ENCODE peak calls at places on chromosomes 3 and 15, in ten cellular contexts. F is tibial nerve, W is GM23338, P is heart left ventricle, C is cardiac fibroblast, X is AG10803, L is fibroblast of the aortic adventitia, S is HL-60, I is HepG2, J is choroid plexus epithelial cell. Y is an unnamed sample.

GRCh38 chr15:37921527-37922385 is 12.7 kb upstream of the TMCO5A start:
- DNase-seq in F (no peak), W (no peak), P (peak), C (peak), X (no peak), L (peak), S (no peak), I (no peak), J (peak), Y (peak)

GRCh38 chr3:126557415-126557745 is 1.4 kb downstream of the C3orf22 start:
- DNase-seq in F (no peak), W (no peak), P (peak), C (no peak), X (no peak), L (no peak), S (no peak), I (no peak), J (no peak), Y (no peak)

GRCh38 chr3:154188846-154189245 is 67.7 kb downstream of the ARHGEF26 start:
- DNase-seq in F (no peak), W (no peak), P (no peak), C (peak), X (no peak), L (peak), S (no peak), I (no peak), J (peak), Y (no peak)

GRCh38 chr15:29978411-29979382 is 104.1 kb upstream of the GOLGA8J start:
- DNase-seq in F (no peak), W (no peak), P (no peak), C (peak), X (peak), L (peak), S (no peak), I (no peak), J (peak), Y (peak)

GRCh38 chr15:98650871-98651481 is 2.6 kb downstream of the IGF1R start:
- DNase-seq in F (peak), W (no peak), P (no peak), C (peak), X (peak), L (peak), S (no peak), I (no peak), J (peak), Y (peak)

GRCh38 chr3:144059481-144059880 is 87.9 kb downstream of the DIPK2A start:
- DNase-seq in F (no peak), W (no peak), P (no peak), C (no peak), X (no peak), L (no peak), S (no peak), I (no peak), J (no peak), Y (no peak)

GRCh38 chr15:89783111-89783860 is 7.2 kb downstream of the MESP2 start:
- DNase-seq in F (no peak), W (peak), P (no peak), C (peak), X (peak), L (peak), S (no peak), I (no peak), J (peak), Y (peak)

GRCh38 chr3:120052225-120052624 is 42.0 kb downstream of the GSK3B start:
- DNase-seq in F (no peak), W (no peak), P (no peak), C (no peak), X (no peak), L (no peak), S (no peak), I (no peak), J (no peak), Y (no peak)

GRCh38 chr15:31278056-31278445 is 48.6 kb upstream of the KLF13 start:
- DNase-seq in F (no peak), W (no peak), P (no peak), C (no peak), X (no peak), L (no peak), S (no peak), I (no peak), J (no peak), Y (no peak)

GRCh38 chr15:63597033-63597790 is at the start of gene FBXL22:
- DNase-seq in F (no peak), W (peak), P (no peak), C (no peak), X (peak), L (peak), S (no peak), I (no peak), J (peak), Y (no peak)

GRCh38 chr3:64871955-64872354 is 184.2 kb upstream of the ADAMTS9 start:
- DNase-seq in F (no peak), W (no peak), P (no peak), C (no peak), X (no peak), L (no peak), S (no peak), I (no peak), J (no peak), Y (no peak)

GRCh38 chr15:52382647-52383046 is 87.0 kb upstream of the MYO5C start:
- DNase-seq in F (no peak), W (no peak), P (no peak), C (no peak), X (no peak), L (no peak), S (no peak), I (no peak), J (no peak), Y (no peak)

GRCh38 chr3:26452363-26452762 is 170.2 kb upstream of the LRRC3B start:
- DNase-seq in F (no peak), W (no peak), P (no peak), C (no peak), X (no peak), L (no peak), S (no peak), I (no peak), J (no peak), Y (no peak)

GRCh38 chr3:48400824-48401433 is 28.9 kb downstream of the FBXW12 start:
- DNase-seq in F (no peak), W (peak), P (peak), C (peak), X (peak), L (peak), S (peak), I (peak), J (peak), Y (peak)

GRCh38 chr15:70127288-70127746 is 29.6 kb upstream of the TLE3 start:
- DNase-seq in F (peak), W (no peak), P (peak), C (peak), X (no peak), L (no peak), S (no peak), I (peak), J (no peak), Y (peak)

GRCh38 chr3:46214751-46215352 is 6.7 kb upstream of the CCR1 start:
- DNase-seq in F (no peak), W (peak), P (no peak), C (no peak), X (no peak), L (no peak), S (peak), I (no peak), J (peak), Y (no peak)

GRCh38 chr3:16140116-16140893 is 34.2 kb upstream of the GALNT15 start:
- DNase-seq in F (peak), W (no peak), P (no peak), C (peak), X (peak), L (peak), S (no peak), I (no peak), J (peak), Y (peak)

GRCh38 chr3:123026551-123027291 is 842 bp downstream of the SEMA5B start:
- DNase-seq in F (no peak), W (peak), P (peak), C (no peak), X (no peak), L (no peak), S (no peak), I (no peak), J (no peak), Y (no peak)

GRCh38 chr3:49343163-49343562 is 3.3 kb upstream of the USP4 start:
- DNase-seq in F (no peak), W (no peak), P (no peak), C (no peak), X (no peak), L (no peak), S (no peak), I (no peak), J (no peak), Y (no peak)

GRCh38 chr15:93048759-93049161 is 40.3 kb downstream of the RGMA start:
- DNase-seq in F (no peak), W (no peak), P (no peak), C (peak), X (peak), L (no peak), S (peak), I (no peak), J (no peak), Y (peak)

GRCh38 chr3:48960841-48961413 is 29.1 kb upstream of the P4HTM start:
- DNase-seq in F (no peak), W (no peak), P (no peak), C (peak), X (peak), L (peak), S (peak), I (no peak), J (peak), Y (peak)

GRCh38 chr3:133574260-133574881 is 885 bp downstream of the CDV3 start:
- DNase-seq in F (peak), W (peak), P (peak), C (peak), X (peak), L (peak), S (peak), I (peak), J (peak), Y (peak)

GRCh38 chr3:187773233-187773962 is 28.1 kb upstream of the BCL6 start:
- DNase-seq in F (peak), W (no peak), P (no peak), C (no peak), X (no peak), L (no peak), S (peak), I (no peak), J (no peak), Y (no peak)

GRCh38 chr3:40801276-40801675 is 276.5 kb downstream of the ZNF621 start:
- DNase-seq in F (no peak), W (no peak), P (no peak), C (peak), X (peak), L (no peak), S (no peak), I (no peak), J (peak), Y (peak)

GRCh38 chr3:176190755-176191154 is 1006.5 kb downstream of the TBL1XR1 start:
- DNase-seq in F (no peak), W (no peak), P (no peak), C (no peak), X (no peak), L (no peak), S (no peak), I (no peak), J (no peak), Y (no peak)

GRCh38 chr3:103393395-103394186 is 958.8 kb downstream of the ZPLD1 start:
- DNase-seq in F (no peak), W (no peak), P (no peak), C (no peak), X (peak), L (no peak), S (no peak), I (no peak), J (peak), Y (peak)

GRCh38 chr3:98574157-98574556 is 19.3 kb downstream of the CPOX start:
- DNase-seq in F (no peak), W (no peak), P (no peak), C (no peak), X (no peak), L (no peak), S (no peak), I (no peak), J (no peak), Y (no peak)

GRCh38 chr3:125212509-125213372 is at the start of gene SLC12A8:
- DNase-seq in F (no peak), W (peak), P (no peak), C (no peak), X (no peak), L (no peak), S (no peak), I (no peak), J (no peak), Y (no peak)

GRCh38 chr15:81265944-81266775 is 57.8 kb downstream of the STARD5 start:
- DNase-seq in F (peak), W (peak), P (peak), C (peak), X (peak), L (peak), S (peak), I (peak), J (peak), Y (peak)

GRCh38 chr15:81264072-81264857 is 59.7 kb downstream of the STARD5 start:
- DNase-seq in F (no peak), W (no peak), P (no peak), C (no peak), X (peak), L (no peak), S (no peak), I (no peak), J (no peak), Y (no peak)

GRCh38 chr15:81268340-81268739 is 55.6 kb downstream of the STARD5 start:
- DNase-seq in F (no peak), W (no peak), P (no peak), C (no peak), X (no peak), L (no peak), S (no peak), I (no peak), J (no peak), Y (no peak)

GRCh38 chr15:81263477-81263876 is 60.5 kb downstream of the STARD5 start:
- DNase-seq in F (no peak), W (no peak), P (no peak), C (no peak), X (no peak), L (no peak), S (no peak), I (no peak), J (no peak), Y (no peak)

DNA sequence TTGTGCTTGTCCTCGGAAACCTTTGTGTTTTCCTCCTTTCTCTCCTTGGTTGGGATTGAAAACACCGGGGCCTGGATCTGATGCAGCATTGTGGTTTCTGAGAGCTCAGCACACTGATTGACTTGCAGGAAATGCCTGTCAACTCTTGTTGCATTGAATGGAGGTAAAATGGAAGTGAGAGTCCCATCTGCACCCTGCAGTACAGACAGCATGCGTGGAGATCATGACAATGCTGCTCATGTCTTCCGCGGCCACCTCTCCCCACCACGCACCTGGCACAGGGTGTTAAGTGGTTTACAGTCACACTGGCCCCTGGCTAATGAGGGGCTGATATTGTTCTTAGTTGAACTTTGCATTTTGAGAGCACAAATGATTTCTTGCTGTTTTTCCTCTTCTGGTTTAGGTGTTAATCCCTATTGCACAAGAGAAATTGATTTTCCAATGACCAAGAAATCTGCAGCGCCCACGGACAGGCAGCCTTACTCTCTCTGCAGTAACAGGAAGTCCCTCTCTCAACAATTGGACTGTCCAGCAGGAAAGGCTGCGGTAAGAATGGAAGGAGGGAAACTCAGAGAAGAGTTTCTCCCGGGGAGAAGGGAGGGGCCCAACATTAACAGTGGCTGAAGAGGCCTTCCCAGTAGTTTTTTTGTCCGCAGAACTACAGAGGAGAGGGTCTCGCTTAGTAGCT is 58.5 kb downstream of the STARD5 start:
- DNase-seq in F (no peak), W (peak), P (no peak), C (no peak), X (no peak), L (no peak), S (no peak), I (no peak), J (no peak), Y (no peak)
- H3K4me3 ChIP-seq in F (no peak), W (no peak), P (no peak), C (no peak), X (no peak), L (no peak), S (no peak), I (no peak), J (peak), Y (no peak)

DNA sequence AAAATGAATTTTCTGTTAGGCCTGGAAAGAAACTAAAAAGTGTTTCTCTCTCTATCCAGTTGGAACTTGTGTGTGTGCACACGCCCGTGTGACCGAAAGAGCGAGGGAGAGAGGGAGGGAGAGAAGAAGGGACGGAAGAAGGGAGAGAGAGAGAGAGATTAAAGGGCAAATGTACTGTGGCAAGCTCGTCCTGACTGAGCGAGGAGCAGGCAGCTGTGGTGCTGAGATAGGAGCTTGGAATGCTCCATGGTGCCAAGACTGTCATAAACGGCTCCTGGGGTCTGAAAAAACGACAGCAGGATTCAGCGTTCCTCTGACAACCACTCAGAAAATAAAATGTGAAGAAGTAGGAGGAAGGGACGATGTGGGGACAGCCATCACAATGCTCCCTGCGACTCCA is 276.0 kb downstream of the SV2B start:
- DNase-seq in F (no peak), W (no peak), P (no peak), C (no peak), X (no peak), L (no peak), S (no peak), I (no peak), J (no peak), Y (no peak)
- TF ChIP-seq CTCF in F (no peak), W (no peak), P (no peak), C (no peak), X (no peak), L (no peak), S (no peak), I (no peak), J (no peak), Y (no peak)

GRCh38 chr3:174547801-174548200 is 311.3 kb upstream of the NAALADL2 start:
- DNase-seq in F (no peak), W (no peak), P (no peak), C (no peak), X (peak), L (peak), S (no peak), I (no peak), J (peak), Y (peak)

GRCh38 chr3:174548841-174549623 is 310.1 kb upstream of the NAALADL2 start:
- DNase-seq in F (no peak), W (no peak), P (no peak), C (no peak), X (no peak), L (no peak), S (no peak), I (no peak), J (no peak), Y (no peak)
- H3K4me3 ChIP-seq in F (no peak), W (no peak), P (no peak), C (no peak), X (no peak), L (no peak), S (no peak), I (no peak), J (no peak), Y (no peak)

DNA sequence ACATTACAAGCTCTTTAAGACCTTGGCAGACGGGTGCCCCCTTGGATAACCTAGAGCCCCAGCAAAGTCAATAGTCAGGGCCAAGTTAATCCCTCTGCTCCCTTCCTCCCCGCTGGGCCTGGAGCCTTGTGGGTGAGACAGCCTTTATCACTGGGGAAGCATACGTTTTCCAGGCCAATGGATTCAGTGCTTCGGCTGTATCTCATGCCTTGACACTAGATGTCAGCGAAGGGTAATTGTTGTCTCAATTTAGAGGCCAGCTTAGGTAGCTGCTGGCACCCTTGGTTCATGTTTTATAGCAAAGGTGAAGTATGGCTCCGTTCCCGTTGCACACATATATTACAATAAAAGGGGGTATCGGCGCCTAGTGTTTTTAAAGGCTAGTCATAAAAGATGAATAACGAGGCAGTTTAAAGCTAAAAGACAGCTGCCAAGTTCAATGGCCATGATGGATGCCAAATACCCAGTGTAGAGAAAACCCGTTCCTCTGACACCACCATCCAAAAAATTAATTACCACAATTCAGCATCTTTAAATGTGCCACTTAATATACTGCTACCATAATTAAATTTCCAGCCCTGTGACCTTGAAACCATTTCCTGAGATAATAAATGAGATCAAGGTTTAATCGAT is 52.3 kb upstream of the BNIP2 start:
- DNase-seq in F (no peak), W (peak), P (no peak), C (peak), X (peak), L (peak), S (peak), I (peak), J (peak), Y (peak)
- TF ChIP-seq CTCF in F (no peak), W (peak), P (no peak), C (peak), X (peak), L (no peak), S (no peak), I (peak), J (peak), Y (peak)

GRCh38 chr3:141779667-141780066 is 16.5 kb downstream of the GRK7 start:
- DNase-seq in F (no peak), W (no peak), P (no peak), C (no peak), X (no peak), L (no peak), S (no peak), I (no peak), J (no peak), Y (no peak)

GRCh38 chr3:141776376-141776775 is 13.2 kb downstream of the GRK7 start:
- DNase-seq in F (no peak), W (no peak), P (no peak), C (no peak), X (no peak), L (no peak), S (no peak), I (no peak), J (no peak), Y (no peak)

GRCh38 chr3:141782386-141782932 is 19.3 kb downstream of the GRK7 start:
- DNase-seq in F (no peak), W (peak), P (no peak), C (peak), X (no peak), L (peak), S (no peak), I (no peak), J (peak), Y (no peak)

GRCh38 chr3:141776885-141777284 is 13.7 kb downstream of the GRK7 start:
- DNase-seq in F (no peak), W (no peak), P (no peak), C (no peak), X (no peak), L (no peak), S (no peak), I (no peak), J (no peak), Y (no peak)

GRCh38 chr3:141777957-141778813 is 15.0 kb downstream of the GRK7 start:
- DNase-seq in F (no peak), W (no peak), P (no peak), C (no peak), X (no peak), L (no peak), S (no peak), I (no peak), J (no peak), Y (no peak)
- H3K4me3 ChIP-seq in F (no peak), W (no peak), P (no peak), C (no peak), X (no peak), L (no peak), S (no peak), I (no peak), J (no peak), Y (no peak)

GRCh38 chr3:56557815-56558170 is 818 bp downstream of the CCDC66 start:
- DNase-seq in F (no peak), W (no peak), P (no peak), C (no peak), X (no peak), L (no peak), S (no peak), I (no peak), J (no peak), Y (no peak)
- TF ChIP-seq CTCF in F (no peak), W (no peak), P (peak), C (no peak), X (no peak), L (no peak), S (no peak), I (no peak), J (no peak), Y (no peak)

Y was measured in fibroblast of mammary gland.